ENCODE peak calls at places on chromosome 9, in five cellular contexts. U, L, P, C and N are unnamed samples.

GRCh38 chr9:35111006-35111933 is 4.4 kb downstream of the ATOSB start:
- DNase-seq in U (peak), L (peak), P (peak), C (peak), N (peak)

GRCh38 chr9:104774831-104775573 is 11.1 kb downstream of the NIPSNAP3B start:
- DNase-seq in U (no peak), L (no peak), P (no peak), C (no peak), N (peak)

GRCh38 chr9:82031538-82032280 is 43.1 kb downstream of the SPATA31D1 start:
- DNase-seq in U (peak), L (no peak), P (no peak), C (peak), N (peak)

GRCh38 chr9:6000955-6001354 is 14.5 kb downstream of the RANBP6 start:
- DNase-seq in U (no peak), L (no peak), P (no peak), C (no peak), N (no peak)

GRCh38 chr9:96566401-96567202 is 53.0 kb downstream of the CDC14B start:
- DNase-seq in U (peak), L (peak), P (peak), C (peak), N (peak)

GRCh38 chr9:21576331-21577189 is 94.4 kb upstream of the IFNE start:
- DNase-seq in U (peak), L (no peak), P (peak), C (peak), N (peak)

GRCh38 chr9:86974421-86974820 is 27.1 kb upstream of the GAS1 start:
- DNase-seq in U (no peak), L (no peak), P (no peak), C (no peak), N (no peak)

GRCh38 chr9:127109212-127109711 is 13.2 kb downstream of the ANGPTL2 start:
- DNase-seq in U (no peak), L (no peak), P (no peak), C (no peak), N (no peak)

GRCh38 chr9:136546697-136547481 is 1.0 kb upstream of the NOTCH1 start:
- DNase-seq in U (peak), L (no peak), P (peak), C (no peak), N (peak)

GRCh38 chr9:8374471-8374870 is 574.9 kb upstream of the DMAC1 start:
- DNase-seq in U (no peak), L (no peak), P (no peak), C (no peak), N (peak)

GRCh38 chr9:27183151-27183550 is 74.1 kb downstream of the TEK start:
- DNase-seq in U (peak), L (no peak), P (no peak), C (no peak), N (no peak)